ENCODE peak calls at places on chromosome 16, in seven cellular contexts. X is HEK293T, Z is esophagus muscularis mucosa, J is GM23248, R is H9, A is H1, F is adrenal gland. P is an unnamed sample.
A peak's percentile ranks its signal among the peaks of the same experiment; 100 is the strongest.

GRCh38 chr16:85464342-85465305 is 148.5 kb upstream of the GSE1 start:
- DNase-seq in X (no peak), Z (no peak), J (no peak), R (no peak), A (no peak), F (no peak), P (no peak)

GRCh38 chr16:66578596-66579531 is at the start of gene CMTM2:
- DNase-seq in X (no peak), Z (peak; percentile 89), J (peak; percentile 19), R (no peak), A (no peak), F (no peak), P (no peak)

GRCh38 chr16:88373211-88373610 is 9.5 kb upstream of the ZNF469 start:
- DNase-seq in X (no peak), Z (no peak), J (no peak), R (no peak), A (no peak), F (no peak), P (no peak)

GRCh38 chr16:68244903-68245853 is at the start of gene PLA2G15:
- DNase-seq in X (peak; percentile 97), Z (peak; percentile 99), J (peak; percentile 97), R (peak; percentile 95), A (peak; percentile 70), F (peak; percentile 98), P (peak; percentile 93)

GRCh38 chr16:57318240-57318970 is 33.9 kb upstream of the PLLP start:
- DNase-seq in X (no peak), Z (peak; percentile 50), J (no peak), R (peak; percentile 74), A (no peak), F (no peak), P (peak; percentile 71)

GRCh38 chr16:67244387-67245188 is 2.7 kb downstream of the FHOD1 start:
- DNase-seq in X (no peak), Z (no peak), J (peak; percentile 98), R (no peak), A (no peak), F (peak; percentile 75), P (peak; percentile 51)

GRCh38 chr16:54212893-54213292 is 73.7 kb downstream of the IRX3 start:
- DNase-seq in X (no peak), Z (no peak), J (no peak), R (no peak), A (no peak), F (no peak), P (no peak)

GRCh38 chr16:2751577-2752034 is 832 bp upstream of the SRRM2 start:
- DNase-seq in X (peak; percentile 84), Z (no peak), J (no peak), R (peak; percentile 90), A (peak; percentile 60), F (no peak), P (no peak)

GRCh38 chr16:48947371-48947713 is 334.3 kb downstream of the CBLN1 start:
- DNase-seq in X (no peak), Z (no peak), J (no peak), R (no peak), A (no peak), F (no peak), P (no peak)

GRCh38 chr16:35795361-35796029 is 2336.1 kb downstream of the TP53TG3F start:
- DNase-seq in X (no peak), Z (peak; percentile 83), J (no peak), R (no peak), A (no peak), F (no peak), P (no peak)

GRCh38 chr16:69131749-69132423 is 502 bp downstream of the CHTF8 start:
- DNase-seq in X (peak; percentile 89), Z (no peak), J (peak; percentile 82), R (peak; percentile 76), A (no peak), F (peak; percentile 69), P (peak; percentile 76)